ENCODE peak calls at places on chromosomes 16 and 17, in six cellular contexts. One of them, this sample, is unnamed.

GRCh38 chr17:44906010-44906646 is 6.9 kb upstream of the EFTUD2 start:
- DNase-seq in left ventricle myocardium inferior: no peak
- DNase-seq in omental fat pad: no peak
- DNase-seq in heart right ventricle: no peak
- DNase-seq in endodermal cell: peak
- DNase-seq in GM10248: no peak
- DNase-seq in this sample: no peak

GRCh38 chr17:69597898-69598692 is 183.6 kb downstream of the MAP2K6 start:
- DNase-seq in left ventricle myocardium inferior: no peak
- DNase-seq in omental fat pad: no peak
- DNase-seq in heart right ventricle: no peak
- DNase-seq in endodermal cell: no peak
- DNase-seq in GM10248: no peak
- DNase-seq in this sample: no peak

GRCh38 chr17:45087496-45087975 is 26.4 kb downstream of the NMT1 start:
- DNase-seq in left ventricle myocardium inferior: no peak
- DNase-seq in omental fat pad: no peak
- DNase-seq in heart right ventricle: no peak
- DNase-seq in endodermal cell: no peak
- DNase-seq in GM10248: no peak
- DNase-seq in this sample: no peak

GRCh38 chr17:75093543-75094158 is 5.9 kb downstream of the SLC16A5 start:
- DNase-seq in left ventricle myocardium inferior: no peak
- DNase-seq in omental fat pad: no peak
- DNase-seq in heart right ventricle: no peak
- DNase-seq in endodermal cell: no peak
- DNase-seq in GM10248: no peak
- DNase-seq in this sample: no peak

GRCh38 chr16:35714665-35715064 is 2255.3 kb downstream of the TP53TG3F start:
- DNase-seq in left ventricle myocardium inferior: no peak
- DNase-seq in omental fat pad: no peak
- DNase-seq in heart right ventricle: no peak
- DNase-seq in endodermal cell: no peak
- DNase-seq in GM10248: no peak
- DNase-seq in this sample: no peak

GRCh38 chr17:16352838-16353701 is at the start of gene CENPV:
- DNase-seq in left ventricle myocardium inferior: peak
- DNase-seq in omental fat pad: no peak
- DNase-seq in heart right ventricle: peak
- DNase-seq in endodermal cell: peak
- DNase-seq in GM10248: peak
- DNase-seq in this sample: peak

GRCh38 chr17:61366076-61366714 is 33.4 kb upstream of the TBX2 start:
- DNase-seq in left ventricle myocardium inferior: no peak
- DNase-seq in omental fat pad: no peak
- DNase-seq in heart right ventricle: no peak
- DNase-seq in endodermal cell: peak
- DNase-seq in GM10248: no peak
- DNase-seq in this sample: no peak

GRCh38 chr17:4998666-4999428 is 1.1 kb downstream of the KIF1C start:
- DNase-seq in left ventricle myocardium inferior: no peak
- DNase-seq in omental fat pad: no peak
- DNase-seq in heart right ventricle: no peak
- DNase-seq in endodermal cell: peak
- DNase-seq in GM10248: peak
- DNase-seq in this sample: no peak

GRCh38 chr17:8081876-8082275 is 5.6 kb downstream of the ALOX12B start:
- DNase-seq in left ventricle myocardium inferior: no peak
- DNase-seq in omental fat pad: no peak
- DNase-seq in heart right ventricle: no peak
- DNase-seq in endodermal cell: no peak
- DNase-seq in GM10248: no peak
- DNase-seq in this sample: no peak

GRCh38 chr17:8080799-8081219 is 6.7 kb downstream of the ALOX12B start:
- DNase-seq in left ventricle myocardium inferior: no peak
- DNase-seq in omental fat pad: no peak
- DNase-seq in heart right ventricle: no peak
- DNase-seq in endodermal cell: peak
- DNase-seq in GM10248: no peak
- DNase-seq in this sample: no peak

GRCh38 chr17:8087075-8087941 is at the start of gene ALOX12B:
- DNase-seq in left ventricle myocardium inferior: no peak
- DNase-seq in omental fat pad: no peak
- DNase-seq in heart right ventricle: no peak
- DNase-seq in endodermal cell: no peak
- DNase-seq in GM10248: no peak
- DNase-seq in this sample: no peak

GRCh38 chr17:8082312-8082711 is 5.2 kb downstream of the ALOX12B start:
- DNase-seq in left ventricle myocardium inferior: no peak
- DNase-seq in omental fat pad: no peak
- DNase-seq in heart right ventricle: no peak
- DNase-seq in endodermal cell: no peak
- DNase-seq in GM10248: no peak
- DNase-seq in this sample: no peak

GRCh38 chr17:8084250-8084649 is 3.3 kb downstream of the ALOX12B start:
- DNase-seq in left ventricle myocardium inferior: no peak
- DNase-seq in omental fat pad: no peak
- DNase-seq in heart right ventricle: no peak
- DNase-seq in endodermal cell: no peak
- DNase-seq in GM10248: no peak
- DNase-seq in this sample: no peak
- TF ChIP-seq CTCF in left ventricle myocardium inferior: no peak
- TF ChIP-seq CTCF in omental fat pad: no peak
- TF ChIP-seq CTCF in heart right ventricle: no peak
- TF ChIP-seq CTCF in endodermal cell: no peak
- TF ChIP-seq CTCF in GM10248: no peak
- TF ChIP-seq CTCF in this sample: no peak

GRCh38 chr17:7982666-7983065 is 19.7 kb upstream of the GUCY2D start:
- DNase-seq in left ventricle myocardium inferior: no peak
- DNase-seq in omental fat pad: no peak
- DNase-seq in heart right ventricle: no peak
- DNase-seq in endodermal cell: peak
- DNase-seq in GM10248: no peak
- DNase-seq in this sample: no peak
- TF ChIP-seq CTCF in left ventricle myocardium inferior: no peak
- TF ChIP-seq CTCF in omental fat pad: no peak
- TF ChIP-seq CTCF in heart right ventricle: no peak
- TF ChIP-seq CTCF in endodermal cell: peak
- TF ChIP-seq CTCF in GM10248: peak
- TF ChIP-seq CTCF in this sample: no peak

GRCh38 chr17:49217651-49218413 is 7.3 kb downstream of the ABI3 start:
- DNase-seq in left ventricle myocardium inferior: peak
- DNase-seq in omental fat pad: no peak
- DNase-seq in heart right ventricle: peak
- DNase-seq in endodermal cell: no peak
- DNase-seq in GM10248: peak
- DNase-seq in this sample: no peak

GRCh38 chr17:49216953-49217650 is 6.6 kb downstream of the ABI3 start:
- DNase-seq in left ventricle myocardium inferior: peak
- DNase-seq in omental fat pad: no peak
- DNase-seq in heart right ventricle: peak
- DNase-seq in endodermal cell: no peak
- DNase-seq in GM10248: no peak
- DNase-seq in this sample: no peak

GRCh38 chr17:49216482-49216881 is 6.0 kb downstream of the ABI3 start:
- DNase-seq in left ventricle myocardium inferior: no peak
- DNase-seq in omental fat pad: no peak
- DNase-seq in heart right ventricle: no peak
- DNase-seq in endodermal cell: no peak
- DNase-seq in GM10248: no peak
- DNase-seq in this sample: no peak

GRCh38 chr17:49219987-49220386 is 9.5 kb downstream of the ABI3 start:
- DNase-seq in left ventricle myocardium inferior: no peak
- DNase-seq in omental fat pad: no peak
- DNase-seq in heart right ventricle: no peak
- DNase-seq in endodermal cell: peak
- DNase-seq in GM10248: no peak
- DNase-seq in this sample: no peak

DNA sequence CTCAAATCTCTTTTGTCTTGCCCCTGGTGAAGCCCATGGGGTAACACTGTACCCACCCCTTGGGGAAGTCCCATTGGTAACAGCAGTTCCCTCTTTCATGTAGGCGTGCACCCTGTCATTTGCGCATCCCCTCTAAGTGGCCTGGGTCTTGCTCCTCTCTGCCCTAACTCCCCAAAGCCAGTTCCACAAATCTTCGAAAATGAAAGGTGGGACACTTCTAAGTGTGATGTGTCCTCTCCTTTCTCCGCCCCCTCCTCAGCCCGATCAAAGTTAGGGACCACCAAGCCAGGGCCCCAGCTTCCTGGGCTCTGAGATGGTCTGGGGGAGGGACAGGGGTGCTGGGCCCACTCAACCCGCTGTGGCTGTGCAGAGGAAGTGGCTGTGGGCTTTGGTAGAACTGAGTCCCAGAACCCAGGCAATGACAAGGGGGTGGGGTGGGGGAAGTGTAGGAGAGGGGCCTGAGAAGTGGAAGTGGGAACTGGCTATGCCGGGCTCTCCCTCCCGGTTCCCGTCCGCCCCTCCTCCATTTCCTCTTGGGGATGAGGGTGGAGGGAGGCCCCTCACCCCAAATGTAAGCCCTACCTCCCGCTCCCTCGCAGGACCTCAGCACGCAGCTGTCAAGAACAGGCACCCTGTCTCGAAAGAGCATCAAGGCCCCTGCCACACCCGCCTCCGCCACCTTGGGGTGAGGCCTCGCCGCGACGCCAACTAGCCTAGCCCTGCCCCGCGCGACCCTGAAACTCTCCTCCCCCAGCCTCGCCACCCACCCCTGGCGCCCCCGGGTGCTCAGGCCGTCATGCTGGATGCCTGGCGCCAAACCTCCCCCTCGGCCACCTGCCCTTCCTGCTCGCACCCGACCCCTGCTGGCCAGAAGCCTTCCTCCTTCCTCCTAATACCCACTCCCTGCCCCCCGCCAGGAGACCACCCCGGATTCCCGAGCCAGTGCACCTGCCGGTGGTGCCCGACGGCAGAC is 8.7 kb downstream of the ABI3 start:
- DNase-seq in left ventricle myocardium inferior: peak
- DNase-seq in omental fat pad: no peak
- DNase-seq in heart right ventricle: peak
- DNase-seq in endodermal cell: peak
- DNase-seq in GM10248: peak
- DNase-seq in this sample: no peak
- TF ChIP-seq CTCF in left ventricle myocardium inferior: no peak
- TF ChIP-seq CTCF in omental fat pad: no peak
- TF ChIP-seq CTCF in heart right ventricle: peak
- TF ChIP-seq CTCF in endodermal cell: peak
- TF ChIP-seq CTCF in GM10248: peak
- TF ChIP-seq CTCF in this sample: peak

GRCh38 chr16:2966043-2966802 is 2.1 kb downstream of the KREMEN2 start:
- DNase-seq in left ventricle myocardium inferior: no peak
- DNase-seq in omental fat pad: no peak
- DNase-seq in heart right ventricle: no peak
- DNase-seq in endodermal cell: peak
- DNase-seq in GM10248: no peak
- DNase-seq in this sample: no peak

GRCh38 chr16:2963074-2963610 is 933 bp upstream of the KREMEN2 start:
- DNase-seq in left ventricle myocardium inferior: no peak
- DNase-seq in omental fat pad: no peak
- DNase-seq in heart right ventricle: no peak
- DNase-seq in endodermal cell: peak
- DNase-seq in GM10248: no peak
- DNase-seq in this sample: no peak

GRCh38 chr16:2962334-2963073 is 1.6 kb upstream of the KREMEN2 start:
- DNase-seq in left ventricle myocardium inferior: no peak
- DNase-seq in omental fat pad: no peak
- DNase-seq in heart right ventricle: no peak
- DNase-seq in endodermal cell: peak
- DNase-seq in GM10248: no peak
- DNase-seq in this sample: no peak

GRCh38 chr16:2963611-2964415 is at the start of gene KREMEN2:
- DNase-seq in left ventricle myocardium inferior: no peak
- DNase-seq in omental fat pad: no peak
- DNase-seq in heart right ventricle: no peak
- DNase-seq in endodermal cell: peak
- DNase-seq in GM10248: peak
- DNase-seq in this sample: peak

GRCh38 chr16:2964416-2965223 is 545 bp downstream of the KREMEN2 start:
- DNase-seq in left ventricle myocardium inferior: no peak
- DNase-seq in omental fat pad: no peak
- DNase-seq in heart right ventricle: no peak
- DNase-seq in endodermal cell: peak
- DNase-seq in GM10248: peak
- DNase-seq in this sample: peak
- TF ChIP-seq CTCF in left ventricle myocardium inferior: no peak
- TF ChIP-seq CTCF in omental fat pad: no peak
- TF ChIP-seq CTCF in heart right ventricle: no peak
- TF ChIP-seq CTCF in endodermal cell: peak
- TF ChIP-seq CTCF in GM10248: no peak
- TF ChIP-seq CTCF in this sample: no peak

DNA sequence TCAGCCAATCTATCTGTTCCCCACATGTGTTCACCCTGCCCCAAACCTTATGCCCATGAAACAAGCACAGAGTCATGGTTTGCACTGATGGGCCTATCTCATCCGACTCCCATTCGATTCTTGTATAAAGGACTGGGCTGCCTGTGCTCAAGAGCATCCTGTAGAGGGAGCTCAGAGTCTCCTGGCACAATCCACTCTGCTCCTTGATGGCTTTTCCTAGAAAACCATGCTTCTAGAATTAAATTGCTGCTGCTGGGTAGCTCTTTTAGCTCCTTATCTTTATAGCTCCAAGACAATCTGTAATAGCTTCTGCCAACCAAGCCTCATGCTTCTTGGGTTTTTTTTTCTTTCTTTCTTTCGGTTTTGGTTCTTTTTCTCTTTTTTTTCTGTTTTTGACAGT is 9.7 kb downstream of the ZNF19 start:
- DNase-seq in left ventricle myocardium inferior: no peak
- DNase-seq in omental fat pad: no peak
- DNase-seq in heart right ventricle: no peak
- DNase-seq in endodermal cell: peak
- DNase-seq in GM10248: no peak
- DNase-seq in this sample: no peak
- TF ChIP-seq CTCF in left ventricle myocardium inferior: peak
- TF ChIP-seq CTCF in omental fat pad: no peak
- TF ChIP-seq CTCF in heart right ventricle: no peak
- TF ChIP-seq CTCF in endodermal cell: peak
- TF ChIP-seq CTCF in GM10248: peak
- TF ChIP-seq CTCF in this sample: peak

DNA sequence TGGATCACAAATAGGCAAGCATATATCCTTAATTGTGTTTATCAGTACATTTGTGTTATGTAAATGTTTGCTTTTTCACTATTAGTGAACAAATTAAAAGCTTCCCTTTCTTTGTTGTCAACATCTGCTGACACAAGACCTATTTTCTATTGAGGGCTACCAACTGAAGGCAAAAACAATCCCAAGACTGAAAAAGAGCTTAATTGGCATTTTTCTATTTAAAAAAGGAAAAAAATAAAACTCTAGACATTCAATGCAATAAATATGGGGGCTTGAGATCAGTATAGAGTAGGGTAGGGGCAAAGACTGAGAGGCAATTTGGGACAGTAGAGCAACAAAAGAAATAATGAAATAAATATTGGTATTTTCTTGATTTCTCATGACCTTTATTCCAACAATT is 24.2 kb downstream of the OMG start:
- DNase-seq in left ventricle myocardium inferior: no peak
- DNase-seq in omental fat pad: no peak
- DNase-seq in heart right ventricle: no peak
- DNase-seq in endodermal cell: no peak
- DNase-seq in GM10248: no peak
- DNase-seq in this sample: no peak
- TF ChIP-seq CTCF in left ventricle myocardium inferior: no peak
- TF ChIP-seq CTCF in omental fat pad: no peak
- TF ChIP-seq CTCF in heart right ventricle: no peak
- TF ChIP-seq CTCF in endodermal cell: no peak
- TF ChIP-seq CTCF in GM10248: no peak
- TF ChIP-seq CTCF in this sample: no peak